ENCODE peak calls at places on chromosome 21, in five cellular contexts. X is fibroblast of lung, W is H9, K is AG10803, A is RKO. U is an unnamed sample.

GRCh38 chr21:18164933-18165332 is 79.7 kb upstream of the CHODL start:
- DNase-seq in X (no peak), W (no peak), K (no peak), A (no peak), U (no peak)

GRCh38 chr21:25750085-25750484 is 15.3 kb downstream of the GABPA start:
- DNase-seq in X (no peak), W (no peak), K (no peak), A (no peak), U (no peak)

GRCh38 chr21:37149411-37149810 is 76.4 kb downstream of the TTC3 start:
- DNase-seq in X (peak; percentile 87), W (no peak), K (peak; percentile 88), A (peak; percentile 8), U (peak; percentile 63)

GRCh38 chr21:45309541-45310381 is 22.1 kb upstream of the POFUT2 start:
- DNase-seq in X (no peak), W (no peak), K (no peak), A (no peak), U (no peak)

GRCh38 chr21:36974851-36975192 is 8.4 kb upstream of the HLCS start:
- DNase-seq in X (no peak), W (no peak), K (no peak), A (no peak), U (no peak)

GRCh38 chr21:46355161-46356004 is 31.4 kb downstream of the PCNT start:
- DNase-seq in X (no peak), W (no peak), K (no peak), A (no peak), U (no peak)

GRCh38 chr21:42534901-42535378 is 21.3 kb downstream of the SLC37A1 start:
- DNase-seq in X (no peak), W (no peak), K (no peak), A (no peak), U (no peak)

GRCh38 chr21:33069994-33070811 is at the start of gene OLIG1:
- DNase-seq in X (no peak), W (peak; percentile 82), K (peak; percentile 7), A (no peak), U (peak; percentile 29)

GRCh38 chr21:31913191-31913608 is 40.4 kb downstream of the HUNK start:
- DNase-seq in X (no peak), W (no peak), K (no peak), A (no peak), U (no peak)

GRCh38 chr21:42232176-42232825 is 13.4 kb downstream of the ABCG1 start:
- DNase-seq in X (no peak), W (no peak), K (no peak), A (no peak), U (no peak)

GRCh38 chr21:26966978-26967913 is at the start of gene ADAMTS5:
- DNase-seq in X (peak; percentile 77), W (peak; percentile 52), K (peak; percentile 94), A (no peak), U (peak; percentile 74)

GRCh38 chr21:34865922-34866271 is 183.2 kb downstream of the RUNX1 start:
- DNase-seq in X (no peak), W (peak; percentile 91), K (no peak), A (no peak), U (no peak)

GRCh38 chr21:36917487-36918158 is 48.8 kb downstream of the HLCS start:
- DNase-seq in X (peak; percentile 76), W (peak; percentile 61), K (peak; percentile 40), A (peak; percentile 12), U (peak; percentile 42)

GRCh38 chr21:38811257-38811656 is 5.5 kb downstream of the ETS2 start:
- DNase-seq in X (peak; percentile 89), W (peak; percentile 28), K (peak; percentile 89), A (peak; percentile 67), U (peak; percentile 73)

GRCh38 chr21:20523191-20523590 is 475.0 kb upstream of the NCAM2 start:
- DNase-seq in X (no peak), W (no peak), K (no peak), A (no peak), U (no peak)

GRCh38 chr21:27813750-27814149 is 846.9 kb upstream of the ADAMTS5 start:
- DNase-seq in X (no peak), W (no peak), K (no peak), A (no peak), U (no peak)

GRCh38 chr21:31752967-31753366 is 21.0 kb upstream of the SCAF4 start:
- DNase-seq in X (no peak), W (no peak), K (peak; percentile 5), A (no peak), U (no peak)

GRCh38 chr21:35933466-35933865 is 126.9 kb downstream of the SETD4 start:
- DNase-seq in X (peak; percentile 82), W (no peak), K (peak; percentile 95), A (peak; percentile 20), U (peak; percentile 82)

GRCh38 chr21:31915566-31915965 is 42.7 kb downstream of the HUNK start:
- DNase-seq in X (no peak), W (no peak), K (no peak), A (no peak), U (no peak)

GRCh38 chr21:43923391-43923790 is 58.4 kb downstream of the AGPAT3 start:
- DNase-seq in X (peak; percentile 19), W (no peak), K (peak; percentile 35), A (no peak), U (no peak)

GRCh38 chr21:45256912-45257672 is 30.6 kb downstream of the POFUT2 start:
- DNase-seq in X (no peak), W (peak; percentile 16), K (no peak), A (no peak), U (no peak)